ENCODE peak calls at places on chromosomes 2 and 18, in six cellular contexts. A, K, R, Z, N and P are unnamed samples.

GRCh38 chr18:77254711-77255110 is 5.1 kb downstream of the GALR1 start:
- DNase-seq in A (no peak), K (no peak), R (no peak), Z (no peak), N (no peak), P (no peak)

GRCh38 chr2:73114273-73114867 is 1.6 kb upstream of the RAB11FIP5 start:
- DNase-seq in A (no peak), K (no peak), R (peak), Z (no peak), N (no peak), P (peak)

GRCh38 chr2:56015631-56016251 is 92.2 kb upstream of the EFEMP1 start:
- DNase-seq in A (no peak), K (no peak), R (no peak), Z (no peak), N (no peak), P (no peak)

GRCh38 chr2:232584238-232584637 is 33.7 kb downstream of the EIF4E2 start:
- DNase-seq in A (no peak), K (no peak), R (no peak), Z (no peak), N (no peak), P (no peak)

GRCh38 chr2:191152841-191153240 is 2.0 kb upstream of the STAT4 start:
- DNase-seq in A (no peak), K (peak), R (no peak), Z (no peak), N (no peak), P (no peak)

GRCh38 chr2:203683932-203684556 is 22.4 kb upstream of the CD28 start:
- DNase-seq in A (no peak), K (no peak), R (no peak), Z (no peak), N (no peak), P (no peak)

GRCh38 chr2:29747786-29748470 is 173.5 kb downstream of the ALK start:
- DNase-seq in A (no peak), K (no peak), R (no peak), Z (peak), N (no peak), P (no peak)

GRCh38 chr18:33540392-33540791 is 37.6 kb upstream of the ASXL3 start:
- DNase-seq in A (no peak), K (no peak), R (no peak), Z (no peak), N (no peak), P (no peak)

GRCh38 chr2:134097740-134098139 is 156.1 kb upstream of the MGAT5 start:
- DNase-seq in A (no peak), K (no peak), R (no peak), Z (no peak), N (no peak), P (no peak)

GRCh38 chr2:214232266-214232665 is 178.6 kb upstream of the VWC2L start:
- DNase-seq in A (no peak), K (no peak), R (no peak), Z (no peak), N (no peak), P (no peak)

GRCh38 chr2:152874955-152875354 is 156.5 kb downstream of the ARL6IP6 start:
- DNase-seq in A (no peak), K (no peak), R (no peak), Z (no peak), N (no peak), P (no peak)

GRCh38 chr2:2233171-2233826 is 97.8 kb downstream of the MYT1L start:
- DNase-seq in A (no peak), K (no peak), R (no peak), Z (no peak), N (no peak), P (no peak)

GRCh38 chr2:125643585-125643984 is 1012.4 kb upstream of the GYPC start:
- DNase-seq in A (peak), K (no peak), R (no peak), Z (no peak), N (no peak), P (no peak)

GRCh38 chr2:112542974-112543760 is 902 bp downstream of the POLR1B start:
- DNase-seq in A (peak), K (no peak), R (no peak), Z (no peak), N (no peak), P (no peak)

GRCh38 chr2:17133052-17133671 is 385.1 kb downstream of the RAD51AP2 start:
- DNase-seq in A (no peak), K (no peak), R (no peak), Z (no peak), N (no peak), P (no peak)

GRCh38 chr2:17136895-17137294 is 381.3 kb downstream of the RAD51AP2 start:
- DNase-seq in A (no peak), K (no peak), R (no peak), Z (no peak), N (no peak), P (no peak)

GRCh38 chr2:17135619-17136018 is 382.6 kb downstream of the RAD51AP2 start:
- DNase-seq in A (no peak), K (no peak), R (no peak), Z (no peak), N (no peak), P (no peak)

GRCh38 chr2:17136231-17136630 is 382.0 kb downstream of the RAD51AP2 start:
- DNase-seq in A (no peak), K (no peak), R (no peak), Z (no peak), N (no peak), P (no peak)
- H3K4me3 ChIP-seq in A (no peak), K (no peak), R (no peak), Z (no peak), N (no peak), P (no peak)

DNA sequence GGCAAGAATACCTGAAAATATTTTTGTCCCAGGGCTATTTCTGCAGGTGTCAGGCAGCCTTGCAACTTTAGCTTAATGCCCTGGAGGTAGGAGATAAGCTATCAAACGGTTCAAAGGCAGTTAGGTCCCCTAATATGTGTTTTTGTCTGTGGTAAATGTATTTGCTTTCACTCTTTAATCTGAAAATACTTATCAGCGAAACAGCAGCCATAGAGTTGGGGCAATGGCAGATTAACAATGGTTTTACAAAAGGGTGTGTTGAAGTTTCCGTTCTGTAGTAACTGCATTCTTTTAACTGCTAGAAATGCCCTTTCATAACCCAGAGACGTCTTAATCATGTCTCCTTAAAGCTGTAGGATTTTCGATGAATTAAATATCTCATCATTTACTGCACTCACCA is 265.0 kb upstream of the TRIB2 start:
- DNase-seq in A (no peak), K (no peak), R (no peak), Z (no peak), N (no peak), P (no peak)
- H3K4me3 ChIP-seq in A (no peak), K (peak), R (no peak), Z (no peak), N (no peak), P (no peak)

DNA sequence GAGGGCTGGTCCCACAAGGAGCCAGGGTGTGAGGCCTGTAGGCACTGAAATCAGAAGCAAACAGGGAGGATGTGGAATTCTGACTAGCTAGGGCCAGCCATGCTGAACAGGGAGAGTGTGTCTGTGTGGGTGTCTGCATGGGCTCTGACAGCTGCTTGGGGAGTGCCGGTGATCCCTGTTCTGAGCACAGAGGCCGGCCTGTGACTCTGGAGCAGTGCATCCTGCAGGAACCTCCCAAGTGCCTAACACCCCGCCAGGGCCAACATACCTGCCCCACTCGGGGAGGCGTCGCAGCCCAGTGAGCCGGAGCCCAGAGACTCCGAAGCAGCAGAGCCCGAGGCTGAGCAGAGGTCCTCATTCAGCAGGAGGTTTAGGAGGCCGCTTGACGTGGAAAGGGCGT is 11.5 kb upstream of the HES6 start:
- DNase-seq in A (no peak), K (no peak), R (no peak), Z (no peak), N (no peak), P (no peak)
- H3K4me3 ChIP-seq in A (no peak), K (no peak), R (no peak), Z (no peak), N (no peak), P (no peak)

DNA sequence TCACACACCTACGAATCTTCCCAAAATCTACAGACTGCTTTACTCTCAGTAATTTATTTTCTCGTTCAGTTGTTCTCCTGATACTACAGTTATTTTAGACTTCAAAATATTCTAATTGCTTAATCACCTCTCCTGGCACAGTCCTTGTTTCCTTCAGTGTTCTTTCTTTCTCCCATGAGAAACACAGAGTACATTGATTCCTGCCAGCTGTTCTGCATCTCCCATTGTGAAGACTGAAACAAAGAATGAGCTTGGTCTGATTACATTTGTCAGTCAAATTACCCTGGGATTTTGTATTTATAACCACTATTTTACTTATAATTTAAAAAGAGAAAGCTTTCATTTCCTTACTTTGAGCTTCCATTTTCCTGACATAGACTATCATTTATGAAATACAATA is 63.9 kb upstream of the TANK start:
- DNase-seq in A (no peak), K (no peak), R (no peak), Z (no peak), N (no peak), P (no peak)
- H3K4me3 ChIP-seq in A (no peak), K (no peak), R (no peak), Z (no peak), N (no peak), P (no peak)